ENCODE peak calls at places on chromosomes 16 and 17, in nine cellular contexts. W, K, B, H, X, D, N, Y and T are unnamed samples.

GRCh38 chr16:55091213-55091870 is 160.7 kb downstream of the IRX5 start:
- DNase-seq in W (no peak), K (no peak), B (no peak), H (peak), X (no peak), D (no peak), N (no peak), Y (no peak), T (no peak)

GRCh38 chr17:63436523-63437110 is 9.5 kb downstream of the CYB561 start:
- DNase-seq in W (no peak), K (no peak), B (no peak), H (no peak), X (no peak), D (peak), N (no peak), Y (peak), T (no peak)

GRCh38 chr16:78629173-78629572 is 529.7 kb downstream of the WWOX start:
- DNase-seq in W (no peak), K (no peak), B (no peak), H (no peak), X (no peak), D (no peak), N (no peak), Y (no peak), T (no peak)

GRCh38 chr16:917591-918061 is 53.2 kb downstream of the LMF1 start:
- DNase-seq in W (no peak), K (no peak), B (no peak), H (peak), X (no peak), D (no peak), N (no peak), Y (no peak), T (no peak)

GRCh38 chr17:14301761-14302401 is 1.0 kb downstream of the HS3ST3B1 start:
- DNase-seq in W (peak), K (no peak), B (no peak), H (no peak), X (peak), D (no peak), N (peak), Y (peak), T (peak)

GRCh38 chr16:87924937-87925670 is 11.2 kb downstream of the CA5A start:
- DNase-seq in W (no peak), K (no peak), B (no peak), H (peak), X (no peak), D (no peak), N (no peak), Y (no peak), T (peak)

GRCh38 chr16:67277294-67277998 is 1.9 kb upstream of the PLEKHG4 start:
- DNase-seq in W (no peak), K (peak), B (peak), H (no peak), X (peak), D (no peak), N (peak), Y (peak), T (peak)

GRCh38 chr16:85765767-85766166 is 14.9 kb upstream of the C16orf74 start:
- DNase-seq in W (no peak), K (no peak), B (no peak), H (no peak), X (no peak), D (no peak), N (no peak), Y (no peak), T (no peak)

GRCh38 chr17:37792787-37793186 is 47.9 kb upstream of the HNF1B start:
- DNase-seq in W (no peak), K (no peak), B (no peak), H (no peak), X (peak), D (no peak), N (peak), Y (peak), T (no peak)

GRCh38 chr16:67244387-67245188 is 2.7 kb downstream of the FHOD1 start:
- DNase-seq in W (peak), K (peak), B (peak), H (no peak), X (peak), D (no peak), N (peak), Y (peak), T (peak)

GRCh38 chr16:80346160-80346632 is 194.6 kb upstream of the DYNLRB2 start:
- DNase-seq in W (no peak), K (no peak), B (no peak), H (no peak), X (no peak), D (no peak), N (no peak), Y (no peak), T (no peak)

GRCh38 chr17:8503368-8503767 is 67.7 kb downstream of the NDEL1 start:
- DNase-seq in W (no peak), K (no peak), B (peak), H (no peak), X (no peak), D (no peak), N (no peak), Y (peak), T (no peak)

GRCh38 chr17:76523084-76524037 is 14.1 kb downstream of the CYGB start:
- DNase-seq in W (peak), K (peak), B (no peak), H (peak), X (peak), D (peak), N (peak), Y (peak), T (peak)

GRCh38 chr17:68319420-68320162 is 28.3 kb downstream of the ARSG start:
- DNase-seq in W (no peak), K (no peak), B (no peak), H (no peak), X (no peak), D (no peak), N (no peak), Y (no peak), T (no peak)

DNA sequence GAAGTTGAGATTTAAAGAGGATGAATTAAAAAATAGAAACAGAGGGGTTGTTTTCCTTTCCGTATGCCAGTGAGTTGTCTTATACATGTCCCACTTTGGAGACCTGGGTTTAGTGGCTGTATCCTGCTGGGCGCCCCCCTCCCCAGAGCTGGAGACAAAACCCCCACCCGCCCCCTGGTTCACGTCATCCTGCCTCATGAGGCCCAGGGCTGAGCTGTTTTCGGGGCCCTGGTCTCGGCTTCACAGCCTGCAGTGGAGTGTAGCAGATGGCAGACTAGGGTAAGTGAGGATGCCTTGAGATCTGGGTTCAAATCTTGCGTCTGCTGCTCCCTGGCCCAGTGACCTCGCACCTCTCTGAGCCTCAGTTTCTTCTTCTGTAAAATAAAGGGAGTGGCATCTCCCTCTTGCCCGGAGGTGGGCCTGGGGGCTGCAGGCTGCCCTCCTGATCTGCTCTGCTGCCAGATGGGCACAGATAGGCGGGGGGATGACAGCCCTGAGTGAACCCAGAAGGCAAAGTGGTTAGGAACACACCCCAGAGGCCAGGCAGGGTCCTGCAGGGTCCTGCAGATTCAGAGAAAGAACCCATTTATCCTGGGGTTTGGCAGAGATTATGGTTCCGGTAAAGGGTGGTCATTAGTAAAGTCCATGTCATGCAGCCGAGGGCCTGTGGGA is 45.1 kb downstream of the SOCS3 start:
- DNase-seq in W (no peak), K (no peak), B (no peak), H (no peak), X (no peak), D (no peak), N (no peak), Y (no peak), T (no peak)
- TF ChIP-seq CTCF in W (no peak), K (no peak), B (no peak), H (no peak), X (peak), D (no peak), N (peak), Y (no peak), T (no peak)

GRCh38 chr16:19400709-19401108 is 17.0 kb upstream of the TMC5 start:
- DNase-seq in W (no peak), K (no peak), B (no peak), H (no peak), X (no peak), D (peak), N (no peak), Y (no peak), T (no peak)
- TF ChIP-seq CTCF in W (no peak), K (no peak), B (no peak), H (no peak), X (peak), D (peak), N (peak), Y (no peak), T (no peak)

GRCh38 chr16:28905800-28906372 is 19.2 kb downstream of the RABEP2 start:
- DNase-seq in W (no peak), K (no peak), B (no peak), H (peak), X (no peak), D (no peak), N (no peak), Y (no peak), T (no peak)

GRCh38 chr16:28905229-28905754 is 19.7 kb downstream of the RABEP2 start:
- DNase-seq in W (no peak), K (no peak), B (no peak), H (peak), X (no peak), D (no peak), N (no peak), Y (no peak), T (no peak)

GRCh38 chr16:28903344-28904042 is 21.5 kb downstream of the RABEP2 start:
- DNase-seq in W (no peak), K (no peak), B (no peak), H (peak), X (no peak), D (no peak), N (no peak), Y (no peak), T (no peak)

GRCh38 chr16:28904363-28904762 is 20.7 kb downstream of the RABEP2 start:
- DNase-seq in W (no peak), K (no peak), B (no peak), H (peak), X (no peak), D (no peak), N (no peak), Y (no peak), T (no peak)

DNA sequence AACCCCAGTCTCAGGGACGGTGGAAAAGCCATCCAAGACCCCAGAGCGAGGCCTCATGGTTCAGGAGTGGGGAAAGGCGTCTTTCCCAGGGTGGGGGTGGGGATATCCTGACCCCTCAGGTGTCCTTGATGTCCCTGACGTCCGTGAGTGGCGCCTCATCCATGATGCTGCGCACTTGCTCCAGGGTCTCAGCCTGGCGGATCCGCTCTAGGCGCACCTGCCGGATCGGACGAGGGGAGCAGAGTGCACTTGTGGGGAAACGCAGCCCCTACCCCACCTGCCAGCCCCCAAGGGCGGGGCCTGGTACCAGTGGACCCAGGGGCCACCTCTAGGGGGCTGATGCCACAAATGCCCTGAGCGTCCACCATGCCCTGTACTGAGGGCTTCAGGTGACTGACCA is 20.2 kb downstream of the RABEP2 start:
- DNase-seq in W (no peak), K (no peak), B (no peak), H (peak), X (no peak), D (no peak), N (no peak), Y (no peak), T (no peak)
- TF ChIP-seq CTCF in W (no peak), K (no peak), B (no peak), H (no peak), X (no peak), D (no peak), N (no peak), Y (no peak), T (no peak)

GRCh38 chr17:82056729-82057621 is 5.3 kb downstream of the GPS1 start:
- DNase-seq in W (no peak), K (no peak), B (no peak), H (peak), X (no peak), D (no peak), N (no peak), Y (no peak), T (no peak)
- TF ChIP-seq CTCF in W (no peak), K (no peak), B (no peak), H (no peak), X (no peak), D (no peak), N (no peak), Y (no peak), T (no peak)

GRCh38 chr17:19876524-19877161 is 8.9 kb upstream of the ULK2 start:
- DNase-seq in W (no peak), K (peak), B (peak), H (peak), X (no peak), D (no peak), N (no peak), Y (no peak), T (no peak)
- TF ChIP-seq CTCF in W (no peak), K (no peak), B (no peak), H (no peak), X (no peak), D (no peak), N (no peak), Y (no peak), T (no peak)

GRCh38 chr16:70703041-70703834 is 17.4 kb upstream of the MTSS2 start:
- DNase-seq in W (no peak), K (peak), B (no peak), H (peak), X (no peak), D (peak), N (peak), Y (peak), T (no peak)
- TF ChIP-seq CTCF in W (no peak), K (peak), B (no peak), H (peak), X (no peak), D (no peak), N (peak), Y (peak), T (no peak)

DNA sequence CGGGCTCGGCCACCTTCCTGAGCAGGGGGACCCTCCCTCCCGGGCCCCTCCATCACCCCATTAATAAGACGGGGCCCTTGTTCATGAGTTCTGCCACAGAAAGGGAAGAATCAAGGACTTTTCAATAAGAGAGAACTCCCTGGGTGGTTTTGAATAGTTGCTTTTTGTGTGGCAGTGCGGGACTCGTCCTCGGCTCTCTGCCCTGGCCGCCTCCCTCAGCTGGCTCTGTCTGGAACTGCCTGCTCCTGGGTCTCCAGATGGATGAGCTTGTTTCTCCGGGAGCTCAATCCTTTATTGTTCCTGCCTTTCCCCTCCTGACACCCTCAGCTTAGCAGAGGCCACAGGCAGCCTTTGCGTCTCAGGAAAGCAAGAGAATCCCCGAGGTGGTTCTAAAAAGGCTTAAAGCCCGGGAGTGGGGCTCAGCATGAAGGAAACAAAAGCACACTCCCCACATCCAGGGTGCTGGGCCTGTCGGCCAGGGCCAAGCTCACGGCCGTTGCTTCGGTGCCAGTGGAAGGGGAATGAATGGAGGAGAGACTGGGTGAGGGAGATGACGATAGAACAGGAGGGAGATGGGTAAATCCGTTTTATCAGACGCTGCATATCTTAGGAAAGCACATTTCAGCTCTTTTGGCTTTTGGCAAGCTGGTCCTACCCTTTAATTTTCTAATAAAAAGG is 60.2 kb downstream of the RAI1 start:
- DNase-seq in W (no peak), K (no peak), B (no peak), H (peak), X (peak), D (peak), N (no peak), Y (no peak), T (no peak)
- TF ChIP-seq CTCF in W (no peak), K (peak), B (no peak), H (no peak), X (no peak), D (no peak), N (peak), Y (peak), T (no peak)

DNA sequence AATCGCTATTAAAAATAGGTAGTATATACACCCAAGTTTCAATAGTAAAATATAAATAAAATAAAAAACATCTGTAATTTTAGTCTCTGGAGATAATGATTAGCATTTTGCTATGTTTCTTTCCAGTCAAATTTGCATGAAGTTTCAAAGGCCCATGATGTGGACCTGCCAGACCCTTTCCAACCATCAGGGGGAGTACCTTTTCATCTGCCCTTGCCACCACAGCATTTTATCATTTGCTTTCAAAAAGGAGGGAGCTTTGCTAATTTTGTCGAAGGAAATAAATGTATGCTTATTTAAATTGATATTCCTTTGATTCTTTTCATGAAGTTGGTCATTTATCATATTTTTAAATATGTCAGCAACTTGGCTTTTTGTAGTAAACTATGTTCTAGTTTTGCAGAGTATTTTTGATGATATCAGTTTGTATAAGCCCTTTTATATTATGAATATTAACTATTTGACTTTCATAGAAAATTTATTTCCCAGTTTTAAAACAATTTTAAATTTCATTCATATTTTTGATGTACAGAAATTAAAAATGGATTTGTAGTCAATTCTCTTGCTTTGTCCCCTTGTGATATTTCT is 115.2 kb upstream of the NETO2 start:
- DNase-seq in W (no peak), K (no peak), B (no peak), H (no peak), X (peak), D (peak), N (peak), Y (peak), T (peak)
- TF ChIP-seq CTCF in W (peak), K (peak), B (no peak), H (peak), X (peak), D (peak), N (peak), Y (peak), T (peak)

GRCh38 chr16:31032736-31033708 is at the start of gene STX4:
- DNase-seq in W (peak), K (peak), B (peak), H (peak), X (peak), D (peak), N (peak), Y (peak), T (peak)
- TF ChIP-seq CTCF in W (no peak), K (no peak), B (no peak), H (no peak), X (no peak), D (no peak), N (no peak), Y (no peak), T (no peak)

DNA sequence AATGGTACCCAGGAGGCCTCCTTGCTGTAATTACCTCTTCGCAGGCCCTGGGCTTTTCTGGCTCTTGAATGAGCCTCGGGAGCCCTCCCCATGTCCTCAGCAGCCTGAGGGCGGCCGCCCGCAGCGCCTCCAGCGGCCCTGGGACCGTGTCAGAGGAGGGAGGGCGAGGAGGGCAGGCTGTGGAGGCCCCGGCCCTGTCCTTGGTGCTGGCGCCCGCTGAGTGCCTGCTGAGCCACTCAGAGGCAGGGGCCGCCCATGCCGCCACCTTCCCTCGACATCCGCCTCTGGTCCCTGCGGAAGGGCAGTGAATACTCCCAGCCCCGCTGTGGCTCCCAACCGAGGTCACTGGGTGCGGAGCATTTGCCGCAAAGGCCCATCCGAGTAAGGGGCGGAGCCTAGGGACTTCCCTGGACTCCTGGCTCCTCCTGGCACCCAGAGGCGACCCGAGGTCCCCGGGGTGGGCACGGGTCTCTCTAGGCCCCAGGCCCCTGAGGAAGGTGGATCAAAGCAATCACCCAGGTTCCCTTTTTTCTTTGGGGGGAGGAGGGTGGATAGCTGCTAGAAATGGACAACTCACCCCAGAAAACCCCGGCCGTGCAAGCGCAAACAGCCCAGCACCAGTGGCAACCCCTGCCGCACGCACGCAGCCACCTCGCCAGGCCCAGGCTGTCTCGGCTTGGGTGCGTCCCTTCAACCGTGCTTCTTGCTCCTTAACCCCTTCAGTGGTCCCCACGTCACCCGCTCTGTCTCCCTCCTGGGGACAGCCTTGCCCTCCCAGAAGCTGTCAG is 2.7 kb downstream of the RBFOX3 start:
- DNase-seq in W (no peak), K (peak), B (no peak), H (peak), X (peak), D (peak), N (peak), Y (peak), T (no peak)
- TF ChIP-seq CTCF in W (no peak), K (peak), B (no peak), H (no peak), X (no peak), D (no peak), N (no peak), Y (peak), T (no peak)